ENCODE peak calls at places on chromosomes 1 and 21, in nine cellular contexts. D is brain microvascular endothelial cell; Q is progenitor cell of endocrine pancreas; Z is activated CD4-positive, alpha-beta T cell treated with anti-CD3 and anti-CD28 coated beads, Interleukin-2, amount 50 U/mL, for 1 hour; N is D341Med; M is G401; E is endothelial cell; W is NCI-H187 treated with DMSO at 0.1 percent for 48 hours; O is nucleus accumbens. T is an unnamed sample.

GRCh38 chr1:1521331-1521730 is 9.4 kb downstream of the ATAD3A start:
- DNase-seq in E (no peak), O (no peak), D (no peak), Q (no peak), W (no peak), M (no peak), Z (no peak), N (no peak), T (no peak)

GRCh38 chr1:230280054-230280795 is 145.9 kb downstream of the PGBD5 start:
- DNase-seq in Q (no peak), O (no peak), N (no peak), W (no peak), Z (no peak), E (no peak), M (peak), D (no peak), T (no peak)

GRCh38 chr1:10980094-10980577 is 32.3 kb upstream of the TARDBP start:
- DNase-seq in Q (peak), W (no peak), N (no peak), Z (no peak), D (peak), M (peak), E (peak), O (peak), T (peak)

GRCh38 chr1:119108993-119109392 is 31.5 kb downstream of the WARS2 start:
- DNase-seq in W (no peak), Q (no peak), M (no peak), E (no peak), D (no peak), Z (no peak), N (no peak), O (no peak), T (no peak)

GRCh38 chr1:93528416-93528815 is 80.5 kb downstream of the FNBP1L start:
- DNase-seq in Z (no peak), D (no peak), M (no peak), O (no peak), Q (no peak), N (no peak), W (no peak), E (no peak), T (no peak)

GRCh38 chr21:21200939-21201610 is 202.9 kb downstream of the NCAM2 start:
- DNase-seq in E (no peak), W (no peak), O (no peak), M (no peak), Q (no peak), D (peak), N (no peak), Z (no peak), T (no peak)

GRCh38 chr1:42753070-42753469 is 13.0 kb upstream of the CLDN19 start:
- DNase-seq in D (no peak), Q (no peak), M (no peak), W (no peak), E (no peak), O (no peak), N (no peak), Z (no peak), T (no peak)

GRCh38 chr1:17911789-17912188 is 156.7 kb downstream of the ACTL8 start:
- DNase-seq in M (no peak), Q (no peak), E (no peak), N (no peak), D (no peak), W (no peak), O (no peak), Z (no peak), T (no peak)

GRCh38 chr1:234135501-234135900 is 231.0 kb downstream of the SLC35F3 start:
- DNase-seq in Z (no peak), W (no peak), Q (no peak), N (no peak), M (peak), O (no peak), D (no peak), E (no peak), T (no peak)

GRCh38 chr1:9039761-9040658 is 13.8 kb upstream of the SLC2A7 start:
- DNase-seq in E (no peak), D (no peak), N (no peak), M (no peak), Z (no peak), O (no peak), W (no peak), Q (no peak), T (no peak)

GRCh38 chr1:24400065-24400464 is 13.5 kb downstream of the STPG1 start:
- DNase-seq in N (no peak), Z (no peak), E (no peak), D (no peak), Q (no peak), M (no peak), O (no peak), W (no peak), T (no peak)

GRCh38 chr1:47853059-47853458 is 144.1 kb downstream of the TRABD2B start:
- DNase-seq in W (no peak), N (no peak), O (no peak), M (no peak), D (no peak), Z (no peak), Q (no peak), E (no peak), T (no peak)

T was measured in kidney glomerular epithelial cell.